ENCODE peak calls at places on chromosome 6, in four cellular contexts. T is K562, I is transverse colon, V is GM12878. W is an unnamed sample.

GRCh38 chr6:21873562-21873961 is 280.0 kb downstream of the SOX4 start:
- DNase-seq in I (peak; percentile 12), V (no peak), T (no peak), W (no peak)

GRCh38 chr6:143125896-143126573 is 65.3 kb downstream of the AIG1 start:
- DNase-seq in I (no peak), T (no peak), V (no peak), W (no peak)

GRCh38 chr6:89409461-89410035 is 2.5 kb downstream of the RRAGD start:
- DNase-seq in T (no peak), I (no peak), V (no peak), W (no peak)

GRCh38 chr6:133889557-133890301 is 816 bp downstream of the TCF21 start:
- DNase-seq in V (no peak), T (no peak), I (no peak), W (no peak)

GRCh38 chr6:41334482-41335023 is 855 bp upstream of the NCR2 start:
- DNase-seq in T (peak; percentile 31), I (no peak), V (no peak), W (peak; percentile 91)

GRCh38 chr6:128515550-128516513 is 4.6 kb downstream of the PTPRK start:
- DNase-seq in I (no peak), V (no peak), T (no peak), W (no peak)

GRCh38 chr6:152301021-152301805 is 335.9 kb downstream of the SYNE1 start:
- DNase-seq in V (no peak), I (no peak), T (no peak), W (no peak)

GRCh38 chr6:32665621-32666140 is 776 bp downstream of the HLA-DQB1 start:
- DNase-seq in T (no peak), V (no peak), I (no peak), W (no peak)

GRCh38 chr6:154962751-154963150 is 32.4 kb upstream of the TIAM2 start:
- DNase-seq in T (no peak), V (no peak), I (no peak), W (no peak)

GRCh38 chr6:82783587-82784253 is 281.9 kb downstream of the UBE3D start:
- DNase-seq in I (no peak), V (no peak), T (peak; percentile 3), W (no peak)

GRCh38 chr6:43740961-43741764 is 28.8 kb upstream of the VEGFA start:
- DNase-seq in T (no peak), I (no peak), V (no peak), W (no peak)

GRCh38 chr6:149271348-149272340 is 45.9 kb upstream of the TAB2 start:
- DNase-seq in T (no peak), V (peak; percentile 65), I (peak; percentile 28), W (no peak)

GRCh38 chr6:108838101-108838717 is 10.0 kb upstream of the ARMC2 start:
- DNase-seq in T (peak; percentile 41), V (no peak), I (no peak), W (no peak)

GRCh38 chr6:105733556-105734162 is 330.8 kb upstream of the PREP start:
- DNase-seq in I (no peak), T (peak; percentile 47), V (no peak), W (no peak)

GRCh38 chr6:130824978-130825694 is 2.1 kb upstream of the SMLR1 start:
- DNase-seq in I (no peak), T (no peak), V (no peak), W (no peak)

GRCh38 chr6:66264376-66264775 is 557.4 kb upstream of the EYS start:
- DNase-seq in V (no peak), I (no peak), T (no peak), W (no peak)

GRCh38 chr6:36700071-36700811 is 2.6 kb downstream of the RAB44 start:
- DNase-seq in V (no peak), I (no peak), T (no peak), W (no peak)

GRCh38 chr6:149890629-149891045 is 7.3 kb downstream of the RAET1E start:
- DNase-seq in I (no peak), T (no peak), V (no peak), W (no peak)

GRCh38 chr6:105226598-105227291 is 46.9 kb upstream of the POPDC3 start:
- DNase-seq in T (no peak), I (no peak), V (no peak), W (no peak)

GRCh38 chr6:84766796-84767590 is 2.6 kb upstream of the TBX18 start:
- DNase-seq in I (no peak), V (no peak), T (no peak), W (no peak)

GRCh38 chr6:2989332-2990178 is 10.1 kb upstream of the NQO2 start:
- DNase-seq in I (peak; percentile 89), V (peak; percentile 83), T (peak; percentile 100), W (peak; percentile 93)

GRCh38 chr6:129186988-129187387 is 304.1 kb downstream of the LAMA2 start:
- DNase-seq in I (no peak), T (no peak), V (no peak), W (no peak)

GRCh38 chr6:11023032-11023431 is 21.1 kb downstream of the ELOVL2 start:
- DNase-seq in T (no peak), I (no peak), V (no peak), W (no peak)

DNA sequence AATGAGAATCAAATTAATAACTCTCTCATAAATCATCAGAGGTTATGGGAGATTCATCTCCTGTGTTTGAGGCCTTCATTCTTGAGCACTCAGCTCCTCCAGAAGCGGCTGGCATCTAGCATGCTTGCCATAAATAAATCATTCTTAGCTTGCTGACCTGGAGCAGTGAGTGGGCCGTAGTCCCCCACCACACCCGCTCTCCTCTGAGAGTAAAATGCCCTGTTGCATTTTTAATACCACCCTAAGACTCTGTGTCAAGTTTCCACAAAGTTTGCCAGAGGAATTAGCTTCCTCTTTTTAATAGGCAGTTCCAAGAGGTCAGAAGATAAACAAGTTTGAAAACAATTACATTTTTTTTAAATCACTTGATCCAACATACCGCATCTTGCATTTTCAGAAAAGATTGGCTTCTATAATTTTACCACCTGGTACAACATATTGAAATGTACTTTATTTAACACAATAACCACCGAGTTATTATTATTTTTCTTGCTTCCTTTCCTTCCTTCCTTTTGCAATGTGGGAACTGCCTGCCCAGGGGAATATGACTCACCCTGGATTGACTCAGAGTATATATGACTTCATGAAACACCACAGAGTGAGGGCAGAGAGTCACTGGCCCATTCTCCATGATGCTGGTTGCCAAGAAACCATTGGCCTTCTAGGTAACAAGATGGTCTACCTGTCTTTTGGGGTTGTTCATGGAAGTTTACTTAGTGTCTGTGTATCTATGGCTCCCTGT is 29.4 kb upstream of the CLIC5 start:
- DNase-seq in T (no peak), I (no peak), V (no peak), W (peak; percentile 89)
- TF ChIP-seq EP300 in T (no peak), I (no peak), V (no peak), W (no peak)

DNA sequence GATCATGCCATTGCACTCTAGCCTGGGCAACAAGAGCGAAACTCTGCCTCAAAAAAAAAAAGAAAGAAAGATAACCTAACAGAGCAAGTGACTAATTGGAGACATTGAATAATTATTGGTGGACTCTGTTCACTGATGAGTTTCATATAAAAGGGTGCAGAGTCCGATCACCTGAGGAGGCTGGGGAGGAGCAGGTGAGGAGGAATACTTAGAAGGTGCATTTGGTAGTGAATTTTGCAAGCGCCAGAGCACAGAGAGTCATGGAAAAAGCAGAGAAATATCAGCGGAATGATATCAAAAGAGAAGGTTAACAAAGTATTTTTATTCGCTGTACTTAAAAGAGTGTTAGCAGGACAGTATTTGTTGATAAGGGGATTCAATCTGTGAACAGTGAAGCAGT is 44.4 kb downstream of the CD2AP start:
- DNase-seq in T (no peak), V (no peak), I (no peak), W (no peak)
- TF ChIP-seq POLR2A in T (no peak), V (no peak), I (no peak), W (no peak)

GRCh38 chr6:54846243-54846856 is at the start of gene FAM83B:
- DNase-seq in T (no peak), V (no peak), I (peak; percentile 87), W (no peak)
- TF ChIP-seq POLR2AphosphoS5 in T (no peak), V (no peak), I (peak; percentile 59), W (no peak)

GRCh38 chr6:125050663-125051318 is 88.6 kb downstream of the RNF217 start:
- DNase-seq in T (no peak), I (no peak), V (no peak), W (no peak)
- TF ChIP-seq EP300 in T (no peak), I (no peak), V (no peak), W (no peak)

GRCh38 chr6:33694977-33695376 is 16.5 kb downstream of the UQCC2 start:
- DNase-seq in T (no peak), V (no peak), I (no peak), W (no peak)
- TF ChIP-seq POLR2A in T (no peak), V (no peak), I (no peak), W (no peak)

W was measured in esophagus muscularis mucosa.